ENCODE peak calls at places on chromosomes 4 and X, in four cellular contexts. J is MM.1S, C is suprapubic skin, U is AG04449. X is an unnamed sample.

GRCh38 chrX:109624641-109625311 is at the start of gene KCNE5:
- DNase-seq in J (no peak), C (no peak), U (no peak), X (no peak)

GRCh38 chrX:41602946-41603345 is 85.8 kb upstream of the GPR34 start:
- DNase-seq in J (no peak), C (no peak), U (no peak), X (no peak)

GRCh38 chr4:139214039-139214534 is 37.1 kb upstream of the ELF2 start:
- DNase-seq in J (peak), C (no peak), U (no peak), X (peak)

GRCh38 chrX:110795645-110796510 is at the start of gene CHRDL1:
- DNase-seq in J (peak), C (peak), U (no peak), X (peak)

GRCh38 chr4:137394000-137394399 is 138.3 kb downstream of the PCDH18 start:
- DNase-seq in J (no peak), C (no peak), U (no peak), X (no peak)

GRCh38 chr4:52546449-52546848 is 112.7 kb downstream of the USP46 start:
- DNase-seq in J (no peak), C (no peak), U (no peak), X (no peak)

GRCh38 chr4:180636696-180637095 is 1606.5 kb upstream of the TENM3 start:
- DNase-seq in J (no peak), C (no peak), U (no peak), X (no peak)

GRCh38 chr4:122689972-122690371 is 42.5 kb upstream of the BBS12 start:
- DNase-seq in J (peak), C (no peak), U (no peak), X (peak)

GRCh38 chr4:152817331-152817730 is 37.6 kb downstream of the ARFIP1 start:
- DNase-seq in J (peak), C (no peak), U (no peak), X (no peak)

GRCh38 chrX:116317409-116317808 is 119.0 kb upstream of the SLC6A14 start:
- DNase-seq in J (no peak), C (no peak), U (no peak), X (no peak)

GRCh38 chr4:163331629-163332360 is 601 bp downstream of the NPY1R start:
- DNase-seq in J (no peak), C (no peak), U (no peak), X (no peak)

GRCh38 chrX:100376581-100376980 is 33.5 kb downstream of the PCDH19 start:
- DNase-seq in J (no peak), C (no peak), U (peak), X (no peak)

GRCh38 chr4:78616046-78616498 is 64.5 kb downstream of the ANXA3 start:
- DNase-seq in J (no peak), C (no peak), U (peak), X (no peak)

GRCh38 chr4:37685726-37686372 is 327 bp downstream of the RELL1 start:
- DNase-seq in J (peak), C (peak), U (no peak), X (no peak)

GRCh38 chr4:74428278-74428677 is 16.7 kb upstream of the AREG start:
- DNase-seq in J (no peak), C (no peak), U (no peak), X (no peak)

GRCh38 chr4:94447754-94448411 is 3.9 kb upstream of the PDLIM5 start:
- DNase-seq in J (no peak), C (no peak), U (no peak), X (no peak)

GRCh38 chr4:107548211-107548905 is 171.7 kb downstream of the PAPSS1 start:
- DNase-seq in J (no peak), C (no peak), U (no peak), X (no peak)

GRCh38 chr4:184750926-184751584 is 17.2 kb upstream of the CENPU start:
- DNase-seq in J (no peak), C (no peak), U (no peak), X (no peak)

GRCh38 chrX:121052122-121052521 is 4.7 kb downstream of the GLUD2 start:
- DNase-seq in J (no peak), C (no peak), U (no peak), X (no peak)

GRCh38 chrX:2903366-2903765 is 25.8 kb downstream of the ARSD start:
- DNase-seq in J (no peak), C (no peak), U (no peak), X (no peak)
- TF ChIP-seq CTCF in J (no peak), C (no peak), U (no peak), X (no peak)

DNA sequence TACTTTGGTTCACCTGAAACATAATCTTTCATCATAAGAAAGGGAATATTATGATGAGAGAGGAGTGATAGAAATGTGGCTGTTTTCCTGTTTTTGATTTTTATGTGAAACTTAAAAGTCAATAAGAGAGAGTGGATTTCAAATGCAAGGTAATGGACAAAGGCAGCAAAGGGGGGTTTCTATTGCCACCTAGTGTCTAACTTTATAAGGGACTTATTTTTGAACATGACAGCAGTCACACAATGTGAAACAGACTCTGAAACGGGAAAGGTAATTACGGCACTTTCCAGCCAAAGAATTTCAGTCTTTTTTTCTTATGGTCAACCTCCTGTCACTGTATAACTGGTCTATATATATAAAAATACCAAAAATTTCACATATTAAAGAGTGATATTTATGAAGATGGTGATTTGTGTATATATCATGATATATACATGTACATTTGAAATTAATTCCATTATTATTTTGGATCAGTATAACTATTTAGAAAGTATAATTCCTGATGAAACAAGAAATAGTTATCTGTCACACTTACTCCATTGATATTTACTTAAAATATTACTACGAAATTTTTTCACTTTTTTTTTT is 127.1 kb downstream of the FBXO8 start:
- DNase-seq in J (peak), C (no peak), U (no peak), X (peak)
- H3K4me3 ChIP-seq in J (no peak), C (no peak), U (no peak), X (no peak)

GRCh38 chrX:8755116-8755515 is 23.2 kb upstream of the ANOS1 start:
- DNase-seq in J (no peak), C (no peak), U (no peak), X (no peak)
- TF ChIP-seq CTCF in J (no peak), C (no peak), U (no peak), X (no peak)

GRCh38 chr4:3634281-3635089 is 102.3 kb upstream of the LRPAP1 start:
- DNase-seq in J (no peak), C (no peak), U (no peak), X (no peak)

GRCh38 chr4:3638080-3638715 is 106.0 kb upstream of the LRPAP1 start:
- DNase-seq in J (no peak), C (no peak), U (no peak), X (no peak)

GRCh38 chr4:3637326-3638016 is 105.2 kb upstream of the LRPAP1 start:
- DNase-seq in J (no peak), C (no peak), U (no peak), X (no peak)

GRCh38 chr4:3636628-3637320 is 104.6 kb upstream of the LRPAP1 start:
- DNase-seq in J (no peak), C (no peak), U (no peak), X (no peak)

GRCh38 chr4:3635090-3635820 is 103.0 kb upstream of the LRPAP1 start:
- DNase-seq in J (no peak), C (no peak), U (no peak), X (no peak)
- H3K4me3 ChIP-seq in J (no peak), C (no peak), U (no peak), X (no peak)

GRCh38 chr4:69154021-69154420 is 57.7 kb downstream of the UGT2B7 start:
- DNase-seq in J (no peak), C (no peak), U (no peak), X (no peak)

DNA sequence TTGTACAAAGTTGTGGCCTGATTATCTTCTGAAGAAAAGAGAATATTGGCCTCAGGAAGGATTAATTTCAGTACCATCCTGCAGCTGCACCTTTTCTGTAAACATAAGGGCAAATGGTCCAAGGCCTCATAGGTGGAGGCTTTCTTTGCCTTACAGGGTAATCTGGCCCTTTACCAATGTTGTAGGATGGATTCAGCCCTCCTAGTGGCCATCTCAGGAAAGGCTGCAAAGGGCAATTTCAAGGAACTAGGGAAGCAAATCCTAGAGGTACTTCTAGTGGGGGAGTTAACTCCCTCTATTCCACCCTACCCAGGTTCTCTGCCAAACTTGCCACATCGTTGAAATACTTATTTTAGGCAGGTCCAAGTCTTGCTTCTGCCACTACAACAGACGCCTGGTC is 57.6 kb downstream of the UGT2B11 start:
- DNase-seq in J (no peak), C (no peak), U (no peak), X (no peak)
- TF ChIP-seq CTCF in J (peak), C (no peak), U (peak), X (peak)

GRCh38 chrX:40172980-40173661 is 75.4 kb upstream of the BCOR start:
- DNase-seq in J (no peak), C (no peak), U (no peak), X (no peak)

GRCh38 chrX:40174594-40175415 is 77.0 kb upstream of the BCOR start:
- DNase-seq in J (peak), C (no peak), U (no peak), X (no peak)

GRCh38 chrX:40175416-40176255 is 77.9 kb upstream of the BCOR start:
- DNase-seq in J (peak), C (no peak), U (no peak), X (peak)

GRCh38 chrX:40172169-40172979 is 74.6 kb upstream of the BCOR start:
- DNase-seq in J (no peak), C (no peak), U (no peak), X (peak)

GRCh38 chrX:40173662-40174593 is 76.2 kb upstream of the BCOR start:
- DNase-seq in J (peak), C (no peak), U (no peak), X (peak)
- H3K4me3 ChIP-seq in J (peak), C (peak), U (no peak), X (peak)

X was measured in GM06990.